ENCODE peak calls at places on chromosomes 11 and 22, in seven cellular contexts. P is T-helper 2 cell; L is activated CD4-positive, alpha-beta memory T cell treated with anti-CD3 and anti-CD28 coated beads for 36 hours; T is NCI-H1417 treated with DMSO at 0.1 percent for 48 hours; W is SK-MEL-5; Z is NCI-H187 treated with DMSO at 0.1 percent for 48 hours; Y is HCT116. D is an unnamed sample.

GRCh38 chr11:18731427-18731826 is 5.4 kb upstream of the IGSF22 start:
- DNase-seq in Y (no peak), L (no peak), P (no peak), W (no peak), Z (no peak), T (no peak), D (no peak)

GRCh38 chr11:32173435-32173834 is 82.6 kb downstream of the RCN1 start:
- DNase-seq in P (no peak), W (peak), Z (no peak), L (peak), Y (peak), T (no peak), D (no peak)

GRCh38 chr22:25566812-25567211 is 2.3 kb downstream of the GRK3 start:
- DNase-seq in L (no peak), P (no peak), T (no peak), Z (no peak), Y (no peak), W (no peak), D (no peak)

GRCh38 chr11:64967376-64967775 is 4.5 kb downstream of the MAJIN start:
- DNase-seq in Y (no peak), P (no peak), W (no peak), L (peak), T (no peak), Z (no peak), D (no peak)

GRCh38 chr22:47188337-47189055 is 426.0 kb downstream of the TBC1D22A start:
- DNase-seq in T (no peak), P (no peak), W (no peak), Z (no peak), L (no peak), Y (no peak), D (no peak)

GRCh38 chr22:33823552-33823951 is 96.7 kb downstream of the LARGE1 start:
- DNase-seq in P (no peak), Y (no peak), Z (no peak), W (no peak), L (no peak), T (no peak), D (no peak)

GRCh38 chr22:35150163-35151107 is 84.5 kb downstream of the ISX start:
- DNase-seq in W (peak), Z (no peak), L (peak), P (no peak), T (no peak), Y (peak), D (peak)

GRCh38 chr22:43066134-43066533 is 23.1 kb downstream of the TTLL1 start:
- DNase-seq in T (no peak), Y (no peak), W (no peak), P (no peak), L (no peak), Z (no peak), D (no peak)

GRCh38 chr11:65489061-65489705 is 9.7 kb upstream of the MALAT1 start:
- DNase-seq in T (no peak), Y (no peak), W (no peak), P (no peak), L (no peak), Z (no peak), D (no peak)

GRCh38 chr11:35907648-35908431 is 36.0 kb upstream of the LDLRAD3 start:
- DNase-seq in W (peak), P (no peak), Z (no peak), L (no peak), T (no peak), Y (peak), D (no peak)

GRCh38 chr11:59216654-59217640 is 4.2 kb upstream of the MPEG1 start:
- DNase-seq in Y (no peak), L (peak), Z (no peak), W (no peak), T (no peak), P (no peak), D (no peak)

GRCh38 chr22:50314455-50315288 is 7.2 kb upstream of the PLXNB2 start:
- DNase-seq in P (peak), W (peak), L (peak), Y (no peak), Z (no peak), T (no peak), D (peak)

GRCh38 chr22:44816141-44816540 is 63.8 kb downstream of the ARHGAP8 start:
- DNase-seq in L (no peak), Z (no peak), T (no peak), W (no peak), Y (no peak), P (no peak), D (no peak)

GRCh38 chr11:10298342-10298741 is 4.3 kb upstream of the SBF2 start:
- DNase-seq in L (peak), W (peak), T (no peak), Z (peak), Y (no peak), P (no peak), D (no peak)